ENCODE peak calls at places on chromosome 10, in eight cellular contexts. G, C, X, M, O, K, I and E are unnamed samples.

GRCh38 chr10:36608251-36608650 is 517.1 kb upstream of the ANKRD30A start:
- DNase-seq in C (no peak), M (no peak), X (no peak), O (no peak), I (no peak), K (no peak), G (peak), E (no peak)

GRCh38 chr10:21372651-21373410 is 152.7 kb downstream of the SKIDA1 start:
- DNase-seq in K (no peak), X (peak), I (no peak), C (peak), M (no peak), G (peak), O (no peak), E (peak)

GRCh38 chr10:110637558-110638053 is 6.5 kb upstream of the RBM20 start:
- DNase-seq in M (peak), K (no peak), C (peak), O (no peak), G (peak), X (no peak), I (peak), E (no peak)

GRCh38 chr10:68333905-68334431 is 1.2 kb upstream of the PBLD start:
- DNase-seq in O (no peak), I (no peak), K (no peak), C (no peak), G (no peak), X (no peak), M (no peak), E (no peak)

GRCh38 chr10:79411546-79412495 is 33.6 kb downstream of the ZCCHC24 start:
- DNase-seq in X (no peak), I (no peak), K (peak), C (no peak), M (no peak), G (no peak), O (no peak), E (no peak)

GRCh38 chr10:36224431-36224985 is 582.4 kb upstream of the FZD8 start:
- DNase-seq in G (no peak), M (no peak), C (no peak), K (no peak), X (no peak), I (no peak), O (no peak), E (no peak)

GRCh38 chr10:34434119-34434594 is 380.9 kb downstream of the PARD3 start:
- DNase-seq in X (no peak), I (no peak), K (no peak), G (peak), C (no peak), M (no peak), O (no peak), E (no peak)

GRCh38 chr10:31081937-31082635 is 50.4 kb upstream of the ZNF438 start:
- DNase-seq in M (no peak), C (no peak), O (no peak), X (no peak), G (no peak), I (peak), K (no peak), E (no peak)

GRCh38 chr10:120456626-120457430 is at the start of gene PLPP4:
- DNase-seq in C (peak), M (peak), X (peak), O (no peak), I (peak), G (no peak), K (no peak), E (no peak)

GRCh38 chr10:117461766-117462423 is 80.7 kb upstream of the EMX2 start:
- DNase-seq in K (peak), O (no peak), C (no peak), G (peak), M (no peak), X (peak), I (no peak), E (no peak)

GRCh38 chr10:45376364-45376801 is 2.4 kb downstream of the ALOX5 start:
- DNase-seq in X (no peak), K (no peak), C (no peak), I (no peak), O (no peak), G (no peak), M (no peak), E (no peak)

GRCh38 chr10:110547139-110547761 is 20.2 kb upstream of the SMC3 start:
- DNase-seq in C (peak), I (peak), X (peak), G (peak), M (no peak), K (no peak), O (no peak), E (no peak)

GRCh38 chr10:77420942-77421523 is 216.6 kb downstream of the KCNMA1 start:
- DNase-seq in C (no peak), M (no peak), I (no peak), K (no peak), G (no peak), X (no peak), O (no peak), E (no peak)

GRCh38 chr10:79034271-79034876 is 34.4 kb upstream of the ZMIZ1 start:
- DNase-seq in C (no peak), X (no peak), K (peak), G (no peak), M (no peak), I (no peak), O (no peak), E (no peak)

GRCh38 chr10:112775892-112776679 is 174.0 kb upstream of the TCF7L2 start:
- DNase-seq in I (no peak), C (no peak), O (no peak), G (no peak), M (peak), X (no peak), K (no peak), E (peak)

GRCh38 chr10:108583827-108584226 is 1339.5 kb downstream of the XPNPEP1 start:
- DNase-seq in O (no peak), K (no peak), X (no peak), G (no peak), M (peak), C (no peak), I (no peak), E (no peak)

GRCh38 chr10:93993782-93994668 is at the start of gene PLCE1:
- DNase-seq in C (peak), K (peak), O (peak), X (peak), M (peak), G (peak), I (peak), E (no peak)

GRCh38 chr10:98346847-98347246 is 68.1 kb downstream of the PYROXD2 start:
- DNase-seq in M (no peak), I (no peak), G (no peak), X (no peak), O (no peak), K (no peak), C (no peak), E (no peak)

GRCh38 chr10:95295031-95295755 is 4.4 kb upstream of the PDLIM1 start:
- DNase-seq in O (peak), K (peak), C (peak), X (no peak), M (peak), I (peak), G (no peak), E (no peak)

DNA sequence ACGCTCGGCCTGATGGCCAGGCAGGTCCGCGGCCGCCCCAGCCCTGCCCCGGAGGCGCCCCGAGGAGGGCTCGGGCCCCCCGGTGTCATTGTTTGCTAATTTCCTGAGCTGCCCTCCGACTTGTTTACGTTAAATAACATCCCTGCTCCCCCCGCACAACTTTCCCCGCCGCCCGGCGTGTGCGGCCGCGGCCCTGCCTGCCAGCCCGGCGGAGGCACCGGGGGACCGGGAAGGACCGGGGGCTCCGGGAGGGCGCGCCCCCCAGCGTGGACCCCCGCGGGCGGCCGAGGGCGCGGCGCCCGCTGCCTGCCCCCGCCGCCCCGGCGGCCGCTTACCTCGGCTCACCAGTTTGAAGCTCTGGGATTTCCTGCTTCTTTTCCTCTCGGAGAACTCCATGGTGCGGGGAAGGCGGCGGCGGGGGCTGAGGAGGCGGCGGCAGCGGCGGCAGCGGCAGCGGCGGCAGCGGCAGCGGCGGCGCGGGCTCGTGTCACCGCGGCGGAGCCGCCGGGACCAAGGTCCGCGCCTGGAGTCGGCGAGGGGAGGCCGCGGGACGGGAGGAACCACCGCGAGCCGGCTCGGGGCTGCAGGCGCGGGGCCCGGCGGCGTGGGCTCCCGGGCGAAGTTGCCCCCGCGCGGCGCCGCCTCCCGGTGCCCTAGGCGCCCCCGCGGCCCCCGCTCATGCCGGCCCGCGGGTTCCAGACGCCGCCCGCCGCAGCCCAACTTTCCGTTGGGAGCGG is 508 bp downstream of the BEND7 start:
- DNase-seq in I (peak), G (no peak), O (peak), M (peak), C (peak), X (peak), K (no peak), E (no peak)
- H3K27ac ChIP-seq in I (no peak), G (peak), O (peak), M (no peak), C (no peak), X (no peak), K (peak), E (no peak)

GRCh38 chr10:50496228-50496627 is 127.5 kb downstream of the SGMS1 start:
- DNase-seq in C (no peak), G (no peak), X (no peak), O (no peak), K (no peak), M (no peak), I (no peak), E (no peak)
- H3K27ac ChIP-seq in C (no peak), G (no peak), X (no peak), O (no peak), K (no peak), M (no peak), I (no peak), E (no peak)

GRCh38 chr10:17028843-17029580 is 100.6 kb downstream of the CUBN start:
- DNase-seq in M (no peak), X (no peak), K (no peak), I (no peak), C (no peak), O (no peak), G (no peak), E (no peak)

GRCh38 chr10:17031656-17032630 is 97.7 kb downstream of the CUBN start:
- DNase-seq in C (no peak), I (peak), M (no peak), X (no peak), O (no peak), K (no peak), G (no peak), E (no peak)

GRCh38 chr10:17033529-17034250 is 95.9 kb downstream of the CUBN start:
- DNase-seq in I (no peak), O (no peak), C (no peak), K (no peak), M (no peak), G (no peak), X (no peak), E (no peak)

GRCh38 chr10:17026686-17027485 is 102.7 kb downstream of the CUBN start:
- DNase-seq in C (no peak), G (no peak), X (peak), M (no peak), K (no peak), O (no peak), I (no peak), E (no peak)

GRCh38 chr10:17029581-17030271 is 99.9 kb downstream of the CUBN start:
- DNase-seq in X (peak), G (peak), I (peak), M (no peak), K (peak), C (no peak), O (peak), E (peak)
- H3K27ac ChIP-seq in X (peak), G (peak), I (peak), M (no peak), K (no peak), C (no peak), O (no peak), E (peak)

DNA sequence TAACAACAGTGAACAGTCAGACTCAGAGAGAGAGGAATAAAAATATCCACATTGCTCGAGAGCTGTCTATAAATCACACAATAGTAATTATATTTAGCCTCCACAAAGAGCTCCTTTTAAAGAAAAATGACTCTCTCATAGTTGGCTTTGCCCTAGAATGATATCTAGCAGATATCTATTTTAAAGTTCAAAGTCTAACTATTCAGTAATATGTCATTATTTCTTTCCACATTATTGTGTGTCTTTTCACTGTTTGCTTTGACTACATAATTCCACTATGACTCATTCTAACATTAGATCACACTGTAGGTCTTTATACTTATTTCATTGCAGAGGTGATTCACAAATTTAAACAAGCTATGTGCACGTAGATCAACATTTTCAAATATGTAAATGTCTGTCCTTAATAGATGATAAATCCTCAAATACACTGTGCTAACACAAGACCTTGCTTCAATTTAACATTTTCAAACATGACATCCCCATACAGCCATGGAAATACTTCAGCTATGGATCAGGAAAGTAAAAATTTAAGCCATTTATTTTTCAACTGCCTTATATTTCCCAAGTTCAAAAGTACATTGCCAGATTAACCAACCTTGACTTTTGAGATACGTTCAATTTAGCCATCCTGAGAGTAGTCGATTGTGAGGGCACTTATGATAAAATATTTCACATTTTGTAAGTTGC is 99.9 kb upstream of the AKR1E2 start:
- DNase-seq in C (no peak), X (peak), K (no peak), G (peak), M (no peak), O (no peak), I (no peak), E (no peak)
- H3K27ac ChIP-seq in C (no peak), X (no peak), K (no peak), G (peak), M (no peak), O (no peak), I (no peak), E (no peak)

GRCh38 chr10:101032637-101033201 is 1.7 kb downstream of the SFXN3 start:
- DNase-seq in G (peak), M (peak), I (peak), X (peak), K (no peak), C (no peak), O (peak), E (no peak)
- H3K27ac ChIP-seq in G (peak), M (peak), I (no peak), X (peak), K (peak), C (no peak), O (peak), E (no peak)

GRCh38 chr10:2076528-2076927 is 339.2 kb upstream of the ADARB2 start:
- DNase-seq in K (no peak), C (peak), O (no peak), X (no peak), M (no peak), G (no peak), I (peak), E (no peak)
- H3K27ac ChIP-seq in K (no peak), C (no peak), O (no peak), X (no peak), M (no peak), G (no peak), I (no peak), E (no peak)

DNA sequence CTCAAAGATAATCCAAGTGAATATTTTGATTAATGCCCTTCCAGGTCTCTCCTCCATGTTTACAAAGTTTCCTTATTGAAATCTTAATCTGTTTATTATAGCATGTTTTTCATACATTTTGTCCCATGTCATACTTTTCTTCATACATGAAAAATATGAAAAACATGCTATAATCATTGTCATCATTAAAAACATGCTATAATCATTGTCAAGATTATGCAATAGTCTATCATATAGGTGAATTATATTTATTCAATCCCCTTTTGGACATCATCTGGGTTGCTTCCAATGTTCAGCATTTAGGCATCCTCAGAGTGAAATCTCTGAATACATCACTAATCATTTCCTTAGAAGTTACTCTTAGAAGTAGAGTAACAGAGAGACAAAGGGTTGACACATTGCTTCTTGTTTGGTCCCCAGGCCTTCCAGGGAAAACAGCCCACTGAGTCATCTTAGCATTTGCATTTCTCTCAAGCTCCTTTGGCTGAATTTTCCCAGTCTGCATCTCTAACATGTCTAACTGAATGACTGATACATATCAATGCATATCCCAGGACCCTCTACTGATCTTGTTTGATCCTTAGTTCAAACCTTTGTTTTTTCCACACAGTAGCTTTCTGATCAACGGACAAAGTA is 87.0 kb downstream of the SGMS1 start:
- DNase-seq in C (no peak), K (no peak), G (no peak), M (no peak), O (no peak), I (no peak), X (no peak), E (no peak)
- H3K27ac ChIP-seq in C (no peak), K (no peak), G (no peak), M (no peak), O (no peak), I (no peak), X (no peak), E (no peak)

DNA sequence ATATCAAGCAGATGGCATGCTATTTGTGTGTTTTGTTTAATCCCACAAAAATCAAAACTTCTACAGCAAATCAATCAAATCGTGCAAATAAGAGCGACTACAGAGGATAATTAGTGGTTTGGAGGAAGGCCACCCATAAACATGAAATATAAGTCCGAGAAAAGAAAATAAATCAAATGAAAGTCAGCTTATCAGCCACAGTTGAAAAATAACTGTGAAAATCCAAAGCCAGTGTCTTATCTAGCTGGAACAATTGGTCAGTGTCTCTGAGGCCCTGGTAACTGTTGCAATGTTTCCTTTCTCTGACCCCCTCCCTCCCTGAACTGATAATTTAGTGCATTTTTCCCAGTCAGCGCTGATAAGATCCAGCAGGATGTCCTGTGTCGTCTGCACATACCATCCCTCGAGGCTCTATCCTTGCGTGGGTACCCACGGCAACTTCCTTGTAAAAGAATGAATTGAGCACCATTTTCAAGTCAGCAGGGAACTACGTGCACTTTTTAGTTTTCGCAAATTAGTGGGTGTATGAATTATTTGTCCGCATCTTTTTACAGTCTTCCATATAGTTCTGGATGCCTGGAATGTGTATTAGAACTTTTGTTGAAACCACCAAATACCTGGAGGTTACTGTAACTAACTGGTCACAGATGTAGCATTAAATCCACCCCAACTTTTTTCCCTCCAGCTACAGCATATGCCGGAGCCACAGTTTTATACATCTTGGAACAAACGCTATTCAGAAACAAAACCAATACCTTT is 10.8 kb upstream of the JCAD start:
- DNase-seq in K (no peak), I (no peak), G (no peak), O (no peak), M (no peak), C (no peak), X (no peak), E (no peak)
- H3K27ac ChIP-seq in K (no peak), I (no peak), G (no peak), O (no peak), M (no peak), C (no peak), X (no peak), E (peak)

GRCh38 chr10:133356953-133357292 is 896 bp downstream of the FUOM start:
- DNase-seq in I (no peak), X (no peak), O (no peak), M (no peak), C (peak), G (no peak), K (no peak), E (no peak)
- H3K27ac ChIP-seq in I (no peak), X (peak), O (no peak), M (no peak), C (no peak), G (no peak), K (no peak), E (no peak)

GRCh38 chr10:119090026-119090808 is 9.6 kb upstream of the EIF3A start:
- DNase-seq in M (no peak), K (no peak), C (no peak), I (no peak), G (no peak), X (no peak), O (peak), E (no peak)
- H3K27ac ChIP-seq in M (no peak), K (no peak), C (no peak), I (no peak), G (no peak), X (peak), O (peak), E (no peak)